ENCODE peak calls at places on chromosome 10, in nine cellular contexts. A is hippocampal formation; B is ovary; L is sciatic nerve; H is activated gamma-delta T cell treated with anti-CD3 and anti-CD28 coated beads, Interleukin-2, amount 50 U/mL, for 16 hours; Y is effector memory CD8-positive, alpha-beta T cell; O is AG09309; I is AG04450; J is dermis microvascular lymphatic vessel endothelial cell. K is an unnamed sample.

GRCh38 chr10:43250925-43251663 is 15.8 kb downstream of the RASGEF1A start:
- DNase-seq in A (no peak), B (peak), L (peak), H (no peak), Y (no peak), O (no peak), I (no peak), J (no peak), K (no peak)

GRCh38 chr10:16822027-16822426 is 4.8 kb upstream of the RSU1 start:
- DNase-seq in A (no peak), B (no peak), L (no peak), H (no peak), Y (no peak), O (no peak), I (no peak), J (no peak), K (no peak)

GRCh38 chr10:851891-852290 is 79.6 kb downstream of the LARP4B start:
- DNase-seq in A (no peak), B (no peak), L (no peak), H (no peak), Y (no peak), O (no peak), I (no peak), J (no peak), K (no peak)

GRCh38 chr10:67772894-67773511 is 65.0 kb downstream of the DNAJC12 start:
- DNase-seq in A (no peak), B (no peak), L (no peak), H (no peak), Y (no peak), O (no peak), I (peak), J (no peak), K (no peak)

GRCh38 chr10:24944512-24945255 is 7.7 kb downstream of the PRTFDC1 start:
- DNase-seq in A (no peak), B (no peak), L (no peak), H (no peak), Y (no peak), O (no peak), I (no peak), J (no peak), K (no peak)

GRCh38 chr10:60757422-60757895 is 20.8 kb upstream of the CDK1 start:
- DNase-seq in A (no peak), B (no peak), L (no peak), H (no peak), Y (no peak), O (no peak), I (no peak), J (no peak), K (no peak)

GRCh38 chr10:310976-311639 is 175.9 kb downstream of the ZMYND11 start:
- DNase-seq in A (no peak), B (no peak), L (no peak), H (no peak), Y (no peak), O (no peak), I (no peak), J (no peak), K (no peak)

GRCh38 chr10:60170250-60170649 is 219.4 kb downstream of the ANK3 start:
- DNase-seq in A (no peak), B (no peak), L (no peak), H (no peak), Y (no peak), O (no peak), I (peak), J (no peak), K (no peak)

GRCh38 chr10:103693070-103693811 is 162.1 kb downstream of the SH3PXD2A start:
- DNase-seq in A (no peak), B (peak), L (no peak), H (no peak), Y (peak), O (no peak), I (no peak), J (no peak), K (peak)

GRCh38 chr10:49646256-49646870 is 32.5 kb downstream of the CHAT start:
- DNase-seq in A (no peak), B (no peak), L (peak), H (no peak), Y (no peak), O (no peak), I (no peak), J (no peak), K (no peak)

GRCh38 chr10:100104300-100104699 is 22.6 kb upstream of the CPN1 start:
- DNase-seq in A (no peak), B (no peak), L (no peak), H (no peak), Y (no peak), O (no peak), I (no peak), J (no peak), K (no peak)

GRCh38 chr10:86265236-86265876 is 101.2 kb downstream of the GRID1 start:
- DNase-seq in A (no peak), B (no peak), L (peak), H (no peak), Y (no peak), O (no peak), I (no peak), J (no peak), K (no peak)

GRCh38 chr10:4344544-4344994 is 481.4 kb upstream of the AKR1E2 start:
- DNase-seq in A (peak), B (no peak), L (no peak), H (no peak), Y (no peak), O (peak), I (peak), J (no peak), K (no peak)

GRCh38 chr10:72173267-72173634 is 42.6 kb upstream of the ANAPC16 start:
- DNase-seq in A (no peak), B (no peak), L (no peak), H (no peak), Y (no peak), O (no peak), I (no peak), J (no peak), K (no peak)

GRCh38 chr10:124688889-124689670 is 55.1 kb downstream of the FAM53B start:
- DNase-seq in A (no peak), B (no peak), L (no peak), H (peak), Y (peak), O (no peak), I (no peak), J (no peak), K (peak)

GRCh38 chr10:13698217-13698616 is 111.5 kb downstream of the PRPF18 start:
- DNase-seq in A (no peak), B (no peak), L (no peak), H (no peak), Y (no peak), O (no peak), I (no peak), J (no peak), K (no peak)

GRCh38 chr10:59016043-59016442 is 160.4 kb upstream of the PHYHIPL start:
- DNase-seq in A (no peak), B (no peak), L (no peak), H (no peak), Y (no peak), O (no peak), I (no peak), J (no peak), K (no peak)

GRCh38 chr10:77111611-77112550 is 525.7 kb downstream of the KCNMA1 start:
- DNase-seq in A (peak), B (no peak), L (no peak), H (no peak), Y (no peak), O (peak), I (peak), J (peak), K (no peak)

GRCh38 chr10:103441206-103441605 is 11.0 kb downstream of the CALHM2 start:
- DNase-seq in A (no peak), B (no peak), L (no peak), H (no peak), Y (no peak), O (no peak), I (no peak), J (no peak), K (no peak)

GRCh38 chr10:104492349-104492940 is 138.8 kb downstream of the CFAP58 start:
- DNase-seq in A (peak), B (no peak), L (no peak), H (no peak), Y (no peak), O (peak), I (no peak), J (no peak), K (no peak)